ENCODE peak calls at places on chromosome 5, in nine cellular contexts. R is fibroblast of lung, P is stomach, U is ascending aorta, O is cardiac muscle cell, V is pancreas, Z is HCT116, N is OCI-LY7, X is A549. M is an unnamed sample.
A peak's percentile ranks its signal among the peaks of the same experiment; 100 is the strongest.

GRCh38 chr5:68114641-68115040 is 100.9 kb upstream of the PIK3R1 start:
- DNase-seq in U (no peak), R (peak; percentile 78), N (no peak), X (no peak), V (no peak), Z (no peak), P (no peak), O (no peak), M (no peak)

GRCh38 chr5:180787711-180788431 is 14.7 kb downstream of the MGAT1 start:
- DNase-seq in Z (no peak), R (no peak), U (no peak), N (no peak), V (no peak), X (no peak), P (no peak), O (no peak), M (no peak)

GRCh38 chr5:180658774-180659564 is 9.6 kb upstream of the FLT4 start:
- DNase-seq in U (no peak), X (no peak), O (no peak), P (no peak), N (no peak), Z (no peak), R (no peak), V (no peak), M (no peak)

GRCh38 chr5:91101777-91102379 is 281.2 kb downstream of the ARRDC3 start:
- DNase-seq in O (peak; percentile 82), P (peak; percentile 65), X (peak; percentile 88), R (peak; percentile 90), Z (peak; percentile 76), N (peak; percentile 56), V (peak; percentile 61), U (no peak), M (peak; percentile 83)

GRCh38 chr5:26700759-26701384 is 337.5 kb downstream of the CDH9 start:
- DNase-seq in O (peak; percentile 52), U (no peak), Z (no peak), N (peak; percentile 11), X (peak; percentile 64), V (no peak), P (no peak), R (no peak), M (no peak)

GRCh38 chr5:111043712-111044506 is 27.6 kb upstream of the TSLP start:
- DNase-seq in O (peak; percentile 2), P (no peak), U (no peak), X (no peak), Z (no peak), V (no peak), R (peak; percentile 62), N (no peak), M (no peak)

GRCh38 chr5:89399553-89399952 is 516.6 kb upstream of the MEF2C start:
- DNase-seq in U (no peak), N (no peak), R (no peak), V (no peak), P (no peak), Z (no peak), O (no peak), X (no peak), M (no peak)

GRCh38 chr5:33321026-33321425 is 119.7 kb upstream of the TARS1 start:
- DNase-seq in P (no peak), X (peak; percentile 23), U (no peak), N (no peak), Z (no peak), R (peak; percentile 99), O (no peak), V (no peak), M (peak; percentile 82)

GRCh38 chr5:6632324-6632930 is 417 bp downstream of the NSUN2 start:
- DNase-seq in U (no peak), Z (no peak), P (no peak), O (no peak), R (peak; percentile 13), V (no peak), X (no peak), N (peak; percentile 38), M (no peak)

GRCh38 chr5:150070821-150071220 is 15.5 kb downstream of the CSF1R start:
- DNase-seq in R (no peak), Z (no peak), V (no peak), N (no peak), X (no peak), P (no peak), U (no peak), O (no peak), M (no peak)

GRCh38 chr5:98519530-98519929 is 253.9 kb upstream of the RGMB start:
- DNase-seq in P (no peak), Z (no peak), X (no peak), U (no peak), N (no peak), R (no peak), O (no peak), V (no peak), M (no peak)

GRCh38 chr5:23223846-23224245 is 283.6 kb upstream of the PRDM9 start:
- DNase-seq in N (no peak), P (no peak), U (no peak), Z (no peak), X (no peak), O (no peak), R (peak; percentile 46), V (no peak), M (no peak)

GRCh38 chr5:134249469-134250379 is 23.9 kb upstream of the PPP2CA start:
- DNase-seq in N (no peak), R (peak; percentile 79), P (no peak), Z (no peak), V (no peak), U (no peak), O (no peak), X (peak; percentile 45), M (no peak)

GRCh38 chr5:142826741-142827492 is 56.7 kb downstream of the ARHGAP26 start:
- DNase-seq in Z (peak; percentile 87), P (peak; percentile 69), N (no peak), U (no peak), R (peak; percentile 59), O (no peak), V (no peak), X (peak; percentile 47), M (no peak)

GRCh38 chr5:35248843-35249780 is 18.8 kb upstream of the PRLR start:
- DNase-seq in N (no peak), V (no peak), Z (no peak), U (no peak), R (peak; percentile 18), X (no peak), P (no peak), O (no peak), M (no peak)

GRCh38 chr5:78634634-78635033 is 13.9 kb downstream of the LHFPL2 start:
- DNase-seq in Z (no peak), X (peak; percentile 24), V (no peak), O (no peak), U (no peak), N (no peak), R (peak; percentile 34), P (no peak), M (no peak)
- TF ChIP-seq CTCF in Z (peak; percentile 32), X (peak; percentile 37), V (no peak), O (peak; percentile 11), U (no peak), N (peak; percentile 40), R (no peak), P (no peak), M (no peak)

DNA sequence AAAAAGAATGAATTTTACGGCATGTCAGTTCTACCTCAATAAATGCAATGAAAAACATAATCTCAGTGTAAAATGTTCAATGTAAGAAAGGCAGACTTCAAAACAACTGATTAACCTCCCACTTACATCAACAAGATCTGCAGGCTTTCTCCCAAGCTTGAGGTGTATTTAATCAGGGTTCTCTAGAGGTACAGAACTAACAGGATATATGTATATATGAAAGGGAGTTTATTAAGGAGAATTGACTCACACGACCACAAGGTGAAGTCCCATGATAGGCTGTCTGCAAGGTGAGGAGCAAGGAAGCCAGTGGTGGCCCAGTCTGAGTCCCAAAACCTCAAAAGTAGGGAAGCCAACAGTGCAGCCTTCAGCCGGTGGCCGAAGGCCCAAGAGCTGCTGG is 35.9 kb downstream of the MARCHF3 start:
- DNase-seq in V (no peak), Z (no peak), U (no peak), P (no peak), R (no peak), N (no peak), X (no peak), O (no peak), M (no peak)
- H3K4me1 ChIP-seq in V (no peaks in the 10 kb centered on the region), Z (no peaks in the 10 kb centered on the region), U (no peaks in the 10 kb centered on the region), P (peaks cover 33% of the 10 kb centered on the region), R (peaks cover 4% of the 10 kb centered on the region), N (peaks cover 17% of the 10 kb centered on the region), X (no peaks in the 10 kb centered on the region), O (peaks cover 25% of the 10 kb centered on the region), M (no peaks in the 10 kb centered on the region)

DNA sequence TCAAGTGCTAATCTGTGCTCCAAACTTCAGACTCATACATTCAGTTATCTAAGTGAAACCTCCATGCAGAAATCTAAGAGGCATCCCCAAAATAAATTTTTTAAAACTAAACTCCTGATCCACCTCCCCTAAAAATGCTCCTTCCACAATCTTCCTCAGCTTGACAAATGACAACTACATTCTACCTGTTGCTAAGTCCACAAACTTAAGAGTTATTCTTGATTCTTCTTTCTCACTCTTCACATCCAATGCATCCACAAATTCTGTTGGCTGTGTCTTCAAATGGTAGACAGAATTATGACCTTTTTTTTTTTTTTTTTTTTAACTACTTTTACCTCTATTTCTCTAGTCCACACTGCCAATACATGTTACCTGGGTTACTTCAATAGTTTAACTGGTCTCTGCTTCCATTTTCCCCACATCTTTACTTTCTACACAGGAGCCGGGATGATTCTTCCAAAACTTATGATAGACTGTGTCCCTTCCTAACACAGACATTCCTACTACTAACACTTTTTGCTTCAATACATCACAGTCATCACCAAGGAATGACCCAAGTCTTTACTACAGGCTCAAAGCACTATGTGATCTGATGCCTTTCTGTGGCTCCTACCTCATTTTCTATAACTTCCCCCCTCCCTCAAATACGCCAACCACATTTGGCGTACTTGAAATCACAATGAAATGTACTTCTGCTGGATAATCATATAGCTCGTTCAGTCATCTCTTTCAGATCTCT is 143.6 kb downstream of the PDE4D start:
- DNase-seq in P (no peak), O (no peak), N (no peak), R (no peak), V (no peak), Z (no peak), U (no peak), X (no peak), M (no peak)
- H3K4me3 ChIP-seq in P (no peak overlapping the region), O (no peak overlapping the region), N (no peak overlapping the region), R (no peak overlapping the region), V (no peak overlapping the region), Z (no peak overlapping the region), U (no peak overlapping the region), X (no peak overlapping the region), M (no peak overlapping the region)

DNA sequence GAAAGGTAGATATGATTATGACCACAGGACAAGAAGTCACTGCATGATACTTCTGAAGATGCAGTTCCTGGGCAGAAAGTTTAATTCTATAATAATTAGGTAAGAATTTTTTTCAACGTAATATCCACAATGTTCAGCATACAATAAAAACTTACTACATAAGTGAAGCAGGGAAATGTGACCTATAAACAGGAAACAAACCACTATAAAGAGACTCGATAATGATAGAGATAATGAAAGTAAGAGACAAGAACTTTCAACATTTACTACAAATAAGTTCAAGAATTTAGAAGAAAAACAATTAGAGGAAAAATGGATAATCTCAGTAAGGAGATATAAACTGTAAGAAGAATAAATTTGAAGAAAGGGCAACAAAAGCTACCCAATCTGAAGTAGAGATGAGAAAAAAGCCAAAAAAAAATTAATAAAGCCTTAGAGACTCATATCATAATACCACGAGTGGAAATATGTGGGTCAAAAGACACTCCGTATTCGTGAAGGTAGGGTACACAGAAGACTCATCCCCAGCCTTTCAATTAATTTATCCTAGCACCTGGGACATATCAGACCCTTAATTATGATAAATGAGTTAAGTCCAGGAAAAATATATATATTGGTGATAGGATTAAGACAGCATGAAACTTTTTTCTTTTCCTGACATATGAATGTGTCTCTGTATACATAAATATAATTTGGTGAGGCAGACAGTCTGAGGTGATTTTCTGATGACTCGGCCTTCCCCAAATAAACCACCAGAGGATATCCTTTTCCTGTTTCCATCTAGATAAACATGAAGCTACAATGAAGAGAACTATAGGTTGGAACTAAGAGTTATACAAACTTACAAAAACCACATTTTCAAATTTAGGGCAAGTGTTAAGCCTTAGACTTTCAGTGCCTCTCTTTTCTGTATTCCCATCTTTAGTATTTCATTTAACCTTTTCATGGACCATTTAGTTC is 120.4 kb downstream of the RAPGEF6 start:
- DNase-seq in N (no peak), P (no peak), R (no peak), Z (no peak), V (no peak), O (no peak), U (no peak), X (no peak), M (no peak)
- TF ChIP-seq CTCF in N (no peak), P (no peak), R (no peak), Z (no peak), V (no peak), O (no peak), U (no peak), X (no peak), M (no peak)